ENCODE peak calls at places on chromosomes 6 and 20, in seven cellular contexts. W is fibroblast of the aortic adventitia; X is NCI-H69; P is NCI-H1092 treated with DMSO at 0.1 percent for 48 hours; D is activated naive CD8-positive, alpha-beta T cell treated with anti-CD3 and anti-CD28 coated beads for 36 hours; G is upper lobe of right lung; I is fibroblast of pulmonary artery. Y is an unnamed sample.

GRCh38 chr20:54469952-54470351 is 5.4 kb upstream of the DOK5 start:
- DNase-seq in W (no peak), X (no peak), P (no peak), D (no peak), G (no peak), I (no peak), Y (peak)

GRCh38 chr6:104829183-104829958 is 30.3 kb downstream of the HACE1 start:
- DNase-seq in W (no peak), X (no peak), P (no peak), D (no peak), G (no peak), I (no peak), Y (no peak)

GRCh38 chr6:31547727-31548422 is 467 bp downstream of the NFKBIL1 start:
- DNase-seq in W (peak), X (no peak), P (peak), D (no peak), G (peak), I (no peak), Y (no peak)

GRCh38 chr6:130434174-130434873 is 68.5 kb downstream of the TMEM200A start:
- DNase-seq in W (peak), X (no peak), P (no peak), D (no peak), G (no peak), I (peak), Y (no peak)

GRCh38 chr6:34340394-34340793 is 52.1 kb downstream of the NUDT3 start:
- DNase-seq in W (no peak), X (no peak), P (no peak), D (no peak), G (no peak), I (no peak), Y (no peak)

GRCh38 chr6:117561128-117561527 is 41.2 kb downstream of the GOPC start:
- DNase-seq in W (peak), X (no peak), P (no peak), D (no peak), G (no peak), I (no peak), Y (no peak)

GRCh38 chr6:32623693-32624092 is 13.5 kb upstream of the HLA-DQA1 start:
- DNase-seq in W (no peak), X (no peak), P (no peak), D (no peak), G (no peak), I (no peak), Y (no peak)

GRCh38 chr6:94956910-94957309 is 620.4 kb upstream of the MANEA start:
- DNase-seq in W (no peak), X (peak), P (no peak), D (no peak), G (no peak), I (no peak), Y (no peak)

GRCh38 chr6:127212376-127212775 is 54.3 kb upstream of the RNF146 start:
- DNase-seq in W (no peak), X (no peak), P (no peak), D (no peak), G (no peak), I (no peak), Y (no peak)

GRCh38 chr20:50804453-50805348 is 9.8 kb downstream of the BCAS4 start:
- DNase-seq in W (no peak), X (no peak), P (no peak), D (no peak), G (no peak), I (no peak), Y (no peak)

GRCh38 chr6:42426191-42426590 is 25.5 kb downstream of the TRERF1 start:
- DNase-seq in W (no peak), X (no peak), P (no peak), D (no peak), G (no peak), I (no peak), Y (no peak)

Y was measured in cardiac muscle cell.